ENCODE peak calls at places on chromosomes 11 and 22, in five cellular contexts. One of them, this sample, is unnamed.

GRCh38 chr11:73414977-73415492 is 38.8 kb downstream of the RELT start:
- DNase-seq in H1: no peak
- DNase-seq in coronary artery: no peak
- DNase-seq in lower lobe of right lung: no peak
- DNase-seq in bronchial epithelial cell: no peak
- DNase-seq in this sample: no peak

GRCh38 chr11:62445314-62445740 is 26.5 kb downstream of the SCGB1A1 start:
- DNase-seq in lower lobe of right lung: no peak
- DNase-seq in bronchial epithelial cell: no peak
- DNase-seq in H1: no peak
- DNase-seq in coronary artery: peak
- DNase-seq in this sample: peak

GRCh38 chr22:39078329-39078728 is 1.3 kb downstream of the APOBEC3G start:
- DNase-seq in H1: no peak
- DNase-seq in lower lobe of right lung: no peak
- DNase-seq in bronchial epithelial cell: no peak
- DNase-seq in coronary artery: no peak
- DNase-seq in this sample: no peak

GRCh38 chr11:44673691-44674090 is 53.1 kb upstream of the TSPAN18 start:
- DNase-seq in coronary artery: no peak
- DNase-seq in bronchial epithelial cell: no peak
- DNase-seq in H1: no peak
- DNase-seq in lower lobe of right lung: no peak
- DNase-seq in this sample: no peak

GRCh38 chr22:37709445-37709765 is 12.6 kb downstream of the TRIOBP start:
- DNase-seq in lower lobe of right lung: no peak
- DNase-seq in H1: no peak
- DNase-seq in coronary artery: no peak
- DNase-seq in bronchial epithelial cell: no peak
- DNase-seq in this sample: no peak

GRCh38 chr22:46649176-46650077 is 29.2 kb downstream of the GRAMD4 start:
- DNase-seq in H1: no peak
- DNase-seq in lower lobe of right lung: no peak
- DNase-seq in bronchial epithelial cell: peak
- DNase-seq in coronary artery: no peak
- DNase-seq in this sample: peak

GRCh38 chr11:59818572-59818971 is 8.0 kb upstream of the MRPL16 start:
- DNase-seq in lower lobe of right lung: no peak
- DNase-seq in coronary artery: no peak
- DNase-seq in H1: no peak
- DNase-seq in bronchial epithelial cell: no peak
- DNase-seq in this sample: no peak

GRCh38 chr11:81222491-81222890 is 1511.2 kb downstream of the FAM181B start:
- DNase-seq in lower lobe of right lung: no peak
- DNase-seq in bronchial epithelial cell: no peak
- DNase-seq in H1: no peak
- DNase-seq in coronary artery: no peak
- DNase-seq in this sample: no peak

GRCh38 chr11:90124371-90124770 is 10.1 kb upstream of the NAALAD2 start:
- DNase-seq in bronchial epithelial cell: no peak
- DNase-seq in coronary artery: no peak
- DNase-seq in H1: no peak
- DNase-seq in lower lobe of right lung: no peak
- DNase-seq in this sample: no peak

GRCh38 chr11:120564573-120565301 is 53.2 kb downstream of the GRIK4 start:
- DNase-seq in lower lobe of right lung: peak
- DNase-seq in bronchial epithelial cell: peak
- DNase-seq in coronary artery: no peak
- DNase-seq in H1: no peak
- DNase-seq in this sample: peak

GRCh38 chr22:49567894-49568750 is 259.6 kb downstream of the BRD1 start:
- DNase-seq in H1: no peak
- DNase-seq in bronchial epithelial cell: no peak
- DNase-seq in coronary artery: peak
- DNase-seq in lower lobe of right lung: no peak
- DNase-seq in this sample: no peak

DNA sequence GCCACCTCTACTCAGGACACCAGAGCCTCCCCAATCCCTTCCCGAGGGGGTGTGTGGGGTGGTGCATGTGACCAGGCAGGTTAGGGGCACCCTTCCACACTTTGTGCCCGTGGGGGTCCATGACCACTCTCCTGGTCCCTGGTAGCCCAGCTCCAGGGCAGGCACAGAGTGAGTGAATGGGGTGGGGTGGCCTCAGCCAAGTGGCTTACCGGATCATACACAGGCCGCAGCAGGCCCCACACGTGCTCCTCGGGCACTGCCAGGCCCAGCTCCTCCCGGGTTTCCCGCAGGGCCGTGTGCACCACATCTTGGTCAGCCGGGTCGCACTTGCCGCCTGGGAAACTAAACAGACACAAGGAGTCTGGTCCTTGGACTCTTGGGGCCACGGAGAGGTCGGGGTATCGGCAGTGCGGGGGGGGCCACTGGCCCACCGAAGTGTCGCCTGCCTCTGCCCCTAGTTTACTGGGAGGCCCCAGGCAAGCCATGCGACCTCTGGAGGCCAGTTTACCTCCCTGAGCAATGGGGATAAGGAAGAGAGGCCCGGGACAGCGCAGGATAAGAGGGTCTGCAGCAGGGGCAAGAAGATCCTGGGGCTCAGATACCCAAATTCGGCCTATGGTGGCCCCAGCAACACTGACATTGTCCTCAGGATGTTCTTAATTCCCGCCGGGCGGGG is 889 bp downstream of the NUDT8 start:
- DNase-seq in H1: no peak
- DNase-seq in bronchial epithelial cell: no peak
- DNase-seq in lower lobe of right lung: peak
- DNase-seq in coronary artery: no peak
- DNase-seq in this sample: no peak
- H3K4me3 ChIP-seq in H1: no peak
- H3K4me3 ChIP-seq in bronchial epithelial cell: peak
- H3K4me3 ChIP-seq in lower lobe of right lung: peak
- H3K4me3 ChIP-seq in coronary artery: peak
- H3K4me3 ChIP-seq in this sample: peak

GRCh38 chr22:20256562-20257473 is 11.3 kb downstream of the RTN4R start:
- DNase-seq in lower lobe of right lung: no peak
- DNase-seq in H1: no peak
- DNase-seq in coronary artery: no peak
- DNase-seq in bronchial epithelial cell: no peak
- DNase-seq in this sample: no peak

GRCh38 chr22:20257474-20258299 is 10.4 kb downstream of the RTN4R start:
- DNase-seq in coronary artery: no peak
- DNase-seq in bronchial epithelial cell: no peak
- DNase-seq in H1: no peak
- DNase-seq in lower lobe of right lung: no peak
- DNase-seq in this sample: no peak

GRCh38 chr22:20260071-20260722 is 7.9 kb downstream of the RTN4R start:
- DNase-seq in bronchial epithelial cell: no peak
- DNase-seq in H1: no peak
- DNase-seq in coronary artery: no peak
- DNase-seq in lower lobe of right lung: no peak
- DNase-seq in this sample: no peak

GRCh38 chr22:20259336-20259705 is 8.8 kb downstream of the RTN4R start:
- DNase-seq in coronary artery: no peak
- DNase-seq in bronchial epithelial cell: no peak
- DNase-seq in H1: no peak
- DNase-seq in lower lobe of right lung: no peak
- DNase-seq in this sample: no peak

GRCh38 chr22:20258584-20259335 is 9.4 kb downstream of the RTN4R start:
- DNase-seq in bronchial epithelial cell: no peak
- DNase-seq in lower lobe of right lung: no peak
- DNase-seq in coronary artery: no peak
- DNase-seq in H1: no peak
- DNase-seq in this sample: no peak
- TF ChIP-seq CTCF in bronchial epithelial cell: peak
- TF ChIP-seq CTCF in lower lobe of right lung: no peak
- TF ChIP-seq CTCF in coronary artery: no peak
- TF ChIP-seq CTCF in H1: peak
- TF ChIP-seq CTCF in this sample: no peak

GRCh38 chr22:42719133-42719532 is 1.5 kb downstream of the A4GALT start:
- DNase-seq in H1: no peak
- DNase-seq in coronary artery: no peak
- DNase-seq in lower lobe of right lung: no peak
- DNase-seq in bronchial epithelial cell: peak
- DNase-seq in this sample: no peak

GRCh38 chr22:42719656-42720262 is 911 bp downstream of the A4GALT start:
- DNase-seq in H1: no peak
- DNase-seq in coronary artery: no peak
- DNase-seq in lower lobe of right lung: no peak
- DNase-seq in bronchial epithelial cell: no peak
- DNase-seq in this sample: no peak

GRCh38 chr22:42717197-42717967 is 3.3 kb downstream of the A4GALT start:
- DNase-seq in H1: peak
- DNase-seq in bronchial epithelial cell: peak
- DNase-seq in lower lobe of right lung: no peak
- DNase-seq in coronary artery: no peak
- DNase-seq in this sample: no peak

GRCh38 chr22:42721045-42721434 is 370 bp upstream of the A4GALT start:
- DNase-seq in H1: no peak
- DNase-seq in coronary artery: no peak
- DNase-seq in bronchial epithelial cell: no peak
- DNase-seq in lower lobe of right lung: no peak
- DNase-seq in this sample: no peak

DNA sequence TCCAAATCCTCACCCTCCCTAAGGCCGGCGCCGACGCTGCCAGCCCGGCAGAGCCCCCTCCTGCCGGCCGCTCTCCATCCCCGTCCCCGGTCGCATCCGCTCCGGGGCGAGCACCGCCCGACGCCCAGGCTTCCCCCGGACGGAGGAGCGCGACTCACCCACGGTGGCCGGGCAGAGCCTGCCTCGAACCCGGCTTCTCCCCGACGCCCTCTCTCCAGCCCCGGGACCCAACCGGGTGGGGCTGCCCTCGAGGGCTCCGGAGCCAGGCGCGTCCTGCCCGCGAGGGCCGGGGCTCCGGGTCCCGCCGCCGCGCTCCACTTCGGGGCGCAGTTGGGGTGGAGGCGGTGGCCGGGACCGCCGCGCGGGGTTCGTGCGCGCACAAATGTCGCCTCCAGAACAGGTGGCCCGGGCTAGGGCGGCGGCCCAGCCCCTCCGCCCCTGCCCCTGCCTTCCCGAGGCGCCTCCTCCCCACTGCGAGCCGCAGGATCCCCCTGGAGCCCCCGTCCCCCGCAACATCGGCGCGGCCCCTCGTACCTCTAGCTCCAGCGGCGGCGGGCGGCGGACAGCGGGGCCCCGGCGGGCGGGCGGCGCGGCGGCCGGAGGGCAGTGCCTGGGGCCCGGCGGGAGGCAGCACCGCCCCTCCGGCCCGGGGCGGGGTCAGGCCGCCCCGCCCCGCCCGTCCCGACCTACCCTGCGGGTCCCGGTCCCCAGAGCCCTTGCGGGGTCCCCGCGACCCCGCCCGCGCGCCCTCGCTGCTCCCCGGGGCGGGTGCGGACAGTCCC is at the start of gene A4GALT:
- DNase-seq in coronary artery: no peak
- DNase-seq in H1: no peak
- DNase-seq in lower lobe of right lung: no peak
- DNase-seq in bronchial epithelial cell: no peak
- DNase-seq in this sample: no peak
- H3K4me3 ChIP-seq in coronary artery: peak
- H3K4me3 ChIP-seq in H1: peak
- H3K4me3 ChIP-seq in lower lobe of right lung: peak
- H3K4me3 ChIP-seq in bronchial epithelial cell: peak
- H3K4me3 ChIP-seq in this sample: peak

GRCh38 chr11:68959465-68960298 is 21.1 kb downstream of the MRGPRD start:
- DNase-seq in lower lobe of right lung: peak
- DNase-seq in H1: no peak
- DNase-seq in bronchial epithelial cell: no peak
- DNase-seq in coronary artery: no peak
- DNase-seq in this sample: no peak

GRCh38 chr11:68954970-68955958 is 25.5 kb downstream of the MRGPRD start:
- DNase-seq in coronary artery: no peak
- DNase-seq in H1: no peak
- DNase-seq in lower lobe of right lung: peak
- DNase-seq in bronchial epithelial cell: peak
- DNase-seq in this sample: peak

GRCh38 chr11:68956547-68957254 is 24.1 kb downstream of the MRGPRD start:
- DNase-seq in H1: no peak
- DNase-seq in coronary artery: no peak
- DNase-seq in bronchial epithelial cell: no peak
- DNase-seq in lower lobe of right lung: no peak
- DNase-seq in this sample: no peak

GRCh38 chr11:68958211-68958610 is 22.6 kb downstream of the MRGPRD start:
- DNase-seq in bronchial epithelial cell: no peak
- DNase-seq in lower lobe of right lung: peak
- DNase-seq in H1: no peak
- DNase-seq in coronary artery: no peak
- DNase-seq in this sample: no peak

GRCh38 chr11:68956142-68956541 is 24.6 kb downstream of the MRGPRD start:
- DNase-seq in H1: no peak
- DNase-seq in lower lobe of right lung: no peak
- DNase-seq in coronary artery: no peak
- DNase-seq in bronchial epithelial cell: no peak
- DNase-seq in this sample: no peak
- TF ChIP-seq CTCF in H1: peak
- TF ChIP-seq CTCF in lower lobe of right lung: no peak
- TF ChIP-seq CTCF in coronary artery: no peak
- TF ChIP-seq CTCF in bronchial epithelial cell: no peak
- TF ChIP-seq CTCF in this sample: no peak

GRCh38 chr11:127000991-127001390 is 421 bp upstream of the KIRREL3 start:
- DNase-seq in H1: no peak
- DNase-seq in lower lobe of right lung: no peak
- DNase-seq in bronchial epithelial cell: no peak
- DNase-seq in coronary artery: no peak
- DNase-seq in this sample: no peak

GRCh38 chr11:127000291-127000968 is at the start of gene KIRREL3:
- DNase-seq in lower lobe of right lung: no peak
- DNase-seq in H1: no peak
- DNase-seq in coronary artery: no peak
- DNase-seq in bronchial epithelial cell: no peak
- DNase-seq in this sample: no peak

GRCh38 chr11:127002669-127003259 is 2.2 kb upstream of the KIRREL3 start:
- DNase-seq in lower lobe of right lung: no peak
- DNase-seq in bronchial epithelial cell: no peak
- DNase-seq in H1: no peak
- DNase-seq in coronary artery: no peak
- DNase-seq in this sample: no peak

GRCh38 chr11:127006311-127006710 is 5.7 kb upstream of the KIRREL3 start:
- DNase-seq in H1: no peak
- DNase-seq in coronary artery: no peak
- DNase-seq in lower lobe of right lung: no peak
- DNase-seq in bronchial epithelial cell: no peak
- DNase-seq in this sample: no peak

GRCh38 chr11:127003260-127003981 is 2.9 kb upstream of the KIRREL3 start:
- DNase-seq in lower lobe of right lung: no peak
- DNase-seq in bronchial epithelial cell: no peak
- DNase-seq in coronary artery: no peak
- DNase-seq in H1: no peak
- DNase-seq in this sample: no peak
- H3K4me3 ChIP-seq in lower lobe of right lung: no peak
- H3K4me3 ChIP-seq in bronchial epithelial cell: no peak
- H3K4me3 ChIP-seq in coronary artery: peak
- H3K4me3 ChIP-seq in H1: peak
- H3K4me3 ChIP-seq in this sample: no peak

GRCh38 chr11:20276661-20277000 is 86.9 kb upstream of the HTATIP2 start:
- DNase-seq in coronary artery: no peak
- DNase-seq in lower lobe of right lung: no peak
- DNase-seq in H1: no peak
- DNase-seq in bronchial epithelial cell: no peak
- DNase-seq in this sample: no peak
- TF ChIP-seq CTCF in coronary artery: no peak
- TF ChIP-seq CTCF in lower lobe of right lung: no peak
- TF ChIP-seq CTCF in H1: no peak
- TF ChIP-seq CTCF in bronchial epithelial cell: no peak
- TF ChIP-seq CTCF in this sample: no peak